ENCODE peak calls at places on chromosomes 4 and X, in six cellular contexts. One of them, this sample, is unnamed.

GRCh38 chrX:21959362-21960051 is 19.0 kb downstream of the SMS start:
- DNase-seq in transverse colon: no peak
- DNase-seq in mucosa of descending colon: no peak
- DNase-seq in thoracic aorta: no peak
- DNase-seq in MM.1S: no peak
- DNase-seq in neural progenitor cell: no peak
- DNase-seq in this sample: no peak

GRCh38 chr4:40923326-40924095 is 173.8 kb downstream of the NSUN7 start:
- DNase-seq in MM.1S: no peak
- DNase-seq in transverse colon: no peak
- DNase-seq in thoracic aorta: peak
- DNase-seq in neural progenitor cell: no peak
- DNase-seq in mucosa of descending colon: no peak
- DNase-seq in this sample: no peak

GRCh38 chr4:141871086-141871485 is 234.7 kb downstream of the IL15 start:
- DNase-seq in thoracic aorta: no peak
- DNase-seq in neural progenitor cell: no peak
- DNase-seq in transverse colon: no peak
- DNase-seq in mucosa of descending colon: peak
- DNase-seq in MM.1S: no peak
- DNase-seq in this sample: no peak

GRCh38 chr4:3009422-3009821 is 46.1 kb downstream of the GRK4 start:
- DNase-seq in thoracic aorta: no peak
- DNase-seq in MM.1S: no peak
- DNase-seq in mucosa of descending colon: no peak
- DNase-seq in transverse colon: no peak
- DNase-seq in neural progenitor cell: peak
- DNase-seq in this sample: no peak

GRCh38 chrX:68041110-68041509 is 392.2 kb downstream of the OPHN1 start:
- DNase-seq in thoracic aorta: no peak
- DNase-seq in neural progenitor cell: no peak
- DNase-seq in MM.1S: no peak
- DNase-seq in mucosa of descending colon: no peak
- DNase-seq in transverse colon: no peak
- DNase-seq in this sample: no peak

GRCh38 chr4:147707892-147708672 is 23.8 kb upstream of the ARHGAP10 start:
- DNase-seq in neural progenitor cell: peak
- DNase-seq in thoracic aorta: no peak
- DNase-seq in transverse colon: peak
- DNase-seq in mucosa of descending colon: peak
- DNase-seq in MM.1S: peak
- DNase-seq in this sample: no peak

GRCh38 chrX:12702509-12703091 is 88.6 kb upstream of the PRPS2 start:
- DNase-seq in MM.1S: no peak
- DNase-seq in neural progenitor cell: peak
- DNase-seq in transverse colon: no peak
- DNase-seq in thoracic aorta: no peak
- DNase-seq in mucosa of descending colon: peak
- DNase-seq in this sample: no peak

GRCh38 chr4:33930497-33930896 is 2313.8 kb downstream of the ARAP2 start:
- DNase-seq in mucosa of descending colon: no peak
- DNase-seq in neural progenitor cell: no peak
- DNase-seq in transverse colon: no peak
- DNase-seq in MM.1S: no peak
- DNase-seq in thoracic aorta: no peak
- DNase-seq in this sample: no peak

GRCh38 chrX:55342533-55343501 is 78.1 kb upstream of the PAGE3 start:
- DNase-seq in MM.1S: peak
- DNase-seq in neural progenitor cell: peak
- DNase-seq in mucosa of descending colon: peak
- DNase-seq in thoracic aorta: no peak
- DNase-seq in transverse colon: peak
- DNase-seq in this sample: no peak

GRCh38 chr4:147739239-147739823 is 7.4 kb downstream of the ARHGAP10 start:
- DNase-seq in neural progenitor cell: no peak
- DNase-seq in mucosa of descending colon: no peak
- DNase-seq in MM.1S: no peak
- DNase-seq in thoracic aorta: no peak
- DNase-seq in transverse colon: no peak
- DNase-seq in this sample: no peak

GRCh38 chr4:184041156-184041555 is 136.0 kb downstream of the STOX2 start:
- DNase-seq in neural progenitor cell: no peak
- DNase-seq in thoracic aorta: no peak
- DNase-seq in MM.1S: no peak
- DNase-seq in mucosa of descending colon: no peak
- DNase-seq in transverse colon: no peak
- DNase-seq in this sample: no peak

GRCh38 chr4:174427562-174428140 is 94.6 kb downstream of the HPGD start:
- DNase-seq in thoracic aorta: no peak
- DNase-seq in mucosa of descending colon: no peak
- DNase-seq in neural progenitor cell: no peak
- DNase-seq in MM.1S: no peak
- DNase-seq in transverse colon: no peak
- DNase-seq in this sample: no peak

GRCh38 chrX:86002076-86002896 is 45.1 kb downstream of the CHM start:
- DNase-seq in neural progenitor cell: peak
- DNase-seq in transverse colon: peak
- DNase-seq in MM.1S: peak
- DNase-seq in thoracic aorta: no peak
- DNase-seq in mucosa of descending colon: peak
- DNase-seq in this sample: no peak

GRCh38 chrX:74458738-74459137 is 37.4 kb downstream of the SLC16A2 start:
- DNase-seq in mucosa of descending colon: no peak
- DNase-seq in transverse colon: no peak
- DNase-seq in MM.1S: no peak
- DNase-seq in thoracic aorta: no peak
- DNase-seq in neural progenitor cell: no peak
- DNase-seq in this sample: no peak

DNA sequence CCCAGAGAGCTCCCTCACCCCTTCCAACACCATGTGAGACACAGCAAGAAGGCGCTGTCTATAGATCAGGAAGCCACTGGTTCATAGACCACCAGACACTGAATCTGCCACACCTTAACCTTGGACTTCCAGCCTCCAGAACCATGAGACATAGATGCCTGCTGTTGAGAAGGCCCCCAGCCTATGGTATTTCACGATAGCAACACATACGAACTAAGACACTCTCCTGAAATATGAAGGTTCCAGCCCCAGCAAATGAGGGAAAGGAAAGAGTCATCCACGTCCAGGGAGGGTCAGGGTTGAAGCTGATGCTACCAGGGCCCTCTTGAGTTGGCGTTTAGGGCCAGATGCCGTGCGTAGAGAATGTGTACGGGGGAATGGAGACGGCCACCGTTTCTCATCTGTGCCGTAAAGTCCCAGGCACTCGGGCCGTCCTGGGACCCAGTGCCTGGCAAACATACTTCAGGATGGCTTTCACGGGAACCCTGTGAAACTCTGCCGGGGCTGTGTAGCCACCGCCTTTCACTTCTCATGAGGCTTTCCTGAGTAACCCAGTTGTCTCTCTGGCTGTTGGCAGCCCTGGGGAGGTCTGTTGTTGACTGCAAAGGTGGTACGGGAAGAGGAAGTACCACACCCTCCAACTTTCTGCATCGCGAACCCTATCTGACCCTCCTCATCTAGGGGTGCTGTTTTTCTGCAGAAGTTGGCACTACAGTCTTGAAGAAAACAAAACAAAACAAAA is 17.7 kb upstream of the P2RY8 start:
- DNase-seq in transverse colon: no peak
- DNase-seq in neural progenitor cell: no peak
- DNase-seq in thoracic aorta: no peak
- DNase-seq in mucosa of descending colon: no peak
- DNase-seq in MM.1S: no peak
- DNase-seq in this sample: no peak
- H3K4me3 ChIP-seq in transverse colon: no peak
- H3K4me3 ChIP-seq in neural progenitor cell: no peak
- H3K4me3 ChIP-seq in thoracic aorta: no peak
- H3K4me3 ChIP-seq in mucosa of descending colon: no peak
- H3K4me3 ChIP-seq in MM.1S: peak
- H3K4me3 ChIP-seq in this sample: no peak

GRCh38 chr4:70613893-70614572 is 14.5 kb upstream of the ENAM start:
- DNase-seq in MM.1S: peak
- DNase-seq in neural progenitor cell: no peak
- DNase-seq in thoracic aorta: no peak
- DNase-seq in transverse colon: no peak
- DNase-seq in mucosa of descending colon: no peak
- DNase-seq in this sample: no peak
- H3K4me3 ChIP-seq in MM.1S: peak
- H3K4me3 ChIP-seq in neural progenitor cell: no peak
- H3K4me3 ChIP-seq in thoracic aorta: peak
- H3K4me3 ChIP-seq in transverse colon: no peak
- H3K4me3 ChIP-seq in mucosa of descending colon: no peak
- H3K4me3 ChIP-seq in this sample: peak

GRCh38 chr4:154744341-154744948 is 645 bp downstream of the LRAT start:
- DNase-seq in transverse colon: no peak
- DNase-seq in mucosa of descending colon: no peak
- DNase-seq in thoracic aorta: no peak
- DNase-seq in MM.1S: no peak
- DNase-seq in neural progenitor cell: peak
- DNase-seq in this sample: no peak
- H3K4me3 ChIP-seq in transverse colon: no peak
- H3K4me3 ChIP-seq in mucosa of descending colon: no peak
- H3K4me3 ChIP-seq in thoracic aorta: peak
- H3K4me3 ChIP-seq in MM.1S: no peak
- H3K4me3 ChIP-seq in neural progenitor cell: peak
- H3K4me3 ChIP-seq in this sample: peak

GRCh38 chrX:47146936-47147859 is 2.2 kb downstream of the RBM10 start:
- DNase-seq in neural progenitor cell: no peak
- DNase-seq in MM.1S: no peak
- DNase-seq in thoracic aorta: no peak
- DNase-seq in mucosa of descending colon: no peak
- DNase-seq in transverse colon: no peak
- DNase-seq in this sample: no peak
- H3K4me3 ChIP-seq in neural progenitor cell: peak
- H3K4me3 ChIP-seq in MM.1S: no peak
- H3K4me3 ChIP-seq in thoracic aorta: peak
- H3K4me3 ChIP-seq in mucosa of descending colon: no peak
- H3K4me3 ChIP-seq in transverse colon: no peak
- H3K4me3 ChIP-seq in this sample: peak

GRCh38 chrX:27796640-27797257 is 11.0 kb upstream of the MAGEB10 start:
- DNase-seq in neural progenitor cell: no peak
- DNase-seq in transverse colon: no peak
- DNase-seq in mucosa of descending colon: no peak
- DNase-seq in thoracic aorta: no peak
- DNase-seq in MM.1S: no peak
- DNase-seq in this sample: no peak
- H3K4me3 ChIP-seq in neural progenitor cell: no peak
- H3K4me3 ChIP-seq in transverse colon: no peak
- H3K4me3 ChIP-seq in mucosa of descending colon: no peak
- H3K4me3 ChIP-seq in thoracic aorta: no peak
- H3K4me3 ChIP-seq in MM.1S: no peak
- H3K4me3 ChIP-seq in this sample: no peak

GRCh38 chr4:111905511-111905910 is 239.7 kb upstream of the FAM241A start:
- DNase-seq in transverse colon: no peak
- DNase-seq in mucosa of descending colon: no peak
- DNase-seq in MM.1S: no peak
- DNase-seq in neural progenitor cell: no peak
- DNase-seq in thoracic aorta: no peak
- DNase-seq in this sample: no peak
- H3K4me3 ChIP-seq in transverse colon: no peak
- H3K4me3 ChIP-seq in mucosa of descending colon: no peak
- H3K4me3 ChIP-seq in MM.1S: no peak
- H3K4me3 ChIP-seq in neural progenitor cell: no peak
- H3K4me3 ChIP-seq in thoracic aorta: no peak
- H3K4me3 ChIP-seq in this sample: no peak

This sample was measured in esophagus squamous epithelium.